ENCODE peak calls at places on chromosomes 13 and 19, in seven cellular contexts. One of them, this sample, is unnamed.

GRCh38 chr13:29436721-29437250 is 158.7 kb downstream of the SLC7A1 start:
- DNase-seq in ureter: no peak
- DNase-seq in stimulated activated CD4-positive, alpha-beta T cell treated with anti-CD3 and anti-CD28 coated beads, Interleukin-2, amount 100 ng/mL, for 48 hours: no peak
- DNase-seq in stimulated activated CD8-positive, alpha-beta memory T cell treated with anti-CD3 and anti-CD28 coated beads, Interleukin-15, amount 100 ng/mL, for 24 hours: no peak
- DNase-seq in transverse colon: no peak
- DNase-seq in HS-27A: no peak
- DNase-seq in iPS-NIHi11: no peak
- DNase-seq in this sample: no peak

GRCh38 chr19:52871466-52871865 is 14.0 kb upstream of the ZNF468 start:
- DNase-seq in ureter: no peak
- DNase-seq in stimulated activated CD4-positive, alpha-beta T cell treated with anti-CD3 and anti-CD28 coated beads, Interleukin-2, amount 100 ng/mL, for 48 hours: no peak
- DNase-seq in stimulated activated CD8-positive, alpha-beta memory T cell treated with anti-CD3 and anti-CD28 coated beads, Interleukin-15, amount 100 ng/mL, for 24 hours: no peak
- DNase-seq in transverse colon: no peak
- DNase-seq in HS-27A: no peak
- DNase-seq in iPS-NIHi11: no peak
- DNase-seq in this sample: no peak

GRCh38 chr13:77513719-77514335 is 21.7 kb upstream of the SCEL start:
- DNase-seq in ureter: no peak
- DNase-seq in stimulated activated CD4-positive, alpha-beta T cell treated with anti-CD3 and anti-CD28 coated beads, Interleukin-2, amount 100 ng/mL, for 48 hours: no peak
- DNase-seq in stimulated activated CD8-positive, alpha-beta memory T cell treated with anti-CD3 and anti-CD28 coated beads, Interleukin-15, amount 100 ng/mL, for 24 hours: no peak
- DNase-seq in transverse colon: no peak
- DNase-seq in HS-27A: no peak
- DNase-seq in iPS-NIHi11: no peak
- DNase-seq in this sample: no peak

GRCh38 chr13:98187862-98188261 is 10.8 kb upstream of the RNF113B start:
- DNase-seq in ureter: no peak
- DNase-seq in stimulated activated CD4-positive, alpha-beta T cell treated with anti-CD3 and anti-CD28 coated beads, Interleukin-2, amount 100 ng/mL, for 48 hours: no peak
- DNase-seq in stimulated activated CD8-positive, alpha-beta memory T cell treated with anti-CD3 and anti-CD28 coated beads, Interleukin-15, amount 100 ng/mL, for 24 hours: no peak
- DNase-seq in transverse colon: no peak
- DNase-seq in HS-27A: no peak
- DNase-seq in iPS-NIHi11: no peak
- DNase-seq in this sample: no peak

GRCh38 chr19:38990949-38991697 is 15.6 kb upstream of the FBXO17 start:
- DNase-seq in ureter: peak
- DNase-seq in stimulated activated CD4-positive, alpha-beta T cell treated with anti-CD3 and anti-CD28 coated beads, Interleukin-2, amount 100 ng/mL, for 48 hours: no peak
- DNase-seq in stimulated activated CD8-positive, alpha-beta memory T cell treated with anti-CD3 and anti-CD28 coated beads, Interleukin-15, amount 100 ng/mL, for 24 hours: no peak
- DNase-seq in transverse colon: no peak
- DNase-seq in HS-27A: peak
- DNase-seq in iPS-NIHi11: no peak
- DNase-seq in this sample: no peak

GRCh38 chr13:20825476-20825875 is 51.7 kb upstream of the EEF1AKMT1 start:
- DNase-seq in ureter: no peak
- DNase-seq in stimulated activated CD4-positive, alpha-beta T cell treated with anti-CD3 and anti-CD28 coated beads, Interleukin-2, amount 100 ng/mL, for 48 hours: no peak
- DNase-seq in stimulated activated CD8-positive, alpha-beta memory T cell treated with anti-CD3 and anti-CD28 coated beads, Interleukin-15, amount 100 ng/mL, for 24 hours: no peak
- DNase-seq in transverse colon: no peak
- DNase-seq in HS-27A: no peak
- DNase-seq in iPS-NIHi11: no peak
- DNase-seq in this sample: peak

GRCh38 chr13:100108913-100109507 is 20.1 kb downstream of the PCCA start:
- DNase-seq in ureter: no peak
- DNase-seq in stimulated activated CD4-positive, alpha-beta T cell treated with anti-CD3 and anti-CD28 coated beads, Interleukin-2, amount 100 ng/mL, for 48 hours: no peak
- DNase-seq in stimulated activated CD8-positive, alpha-beta memory T cell treated with anti-CD3 and anti-CD28 coated beads, Interleukin-15, amount 100 ng/mL, for 24 hours: no peak
- DNase-seq in transverse colon: no peak
- DNase-seq in HS-27A: no peak
- DNase-seq in iPS-NIHi11: no peak
- DNase-seq in this sample: no peak

GRCh38 chr13:48449656-48450055 is 36.7 kb upstream of the LPAR6 start:
- DNase-seq in ureter: no peak
- DNase-seq in stimulated activated CD4-positive, alpha-beta T cell treated with anti-CD3 and anti-CD28 coated beads, Interleukin-2, amount 100 ng/mL, for 48 hours: no peak
- DNase-seq in stimulated activated CD8-positive, alpha-beta memory T cell treated with anti-CD3 and anti-CD28 coated beads, Interleukin-15, amount 100 ng/mL, for 24 hours: no peak
- DNase-seq in transverse colon: no peak
- DNase-seq in HS-27A: no peak
- DNase-seq in iPS-NIHi11: no peak
- DNase-seq in this sample: no peak

This sample was measured in MM.1S.